ENCODE peak calls at places on chromosomes 11 and 22, in four cellular contexts. C, E, P and H are unnamed samples.

GRCh38 chr22:19663821-19664325 is 50.4 kb upstream of the SEPTIN5 start:
- DNase-seq in C (no peak), E (no peak), P (no peak), H (peak; percentile 43)

GRCh38 chr11:104799251-104799650 is 99.0 kb downstream of the CASP12 start:
- DNase-seq in E (no peak), C (no peak), P (no peak), H (no peak)

GRCh38 chr11:60265373-60266214 is 14.9 kb upstream of the MS4A4A start:
- DNase-seq in P (no peak), C (no peak), E (no peak), H (peak; percentile 32)

GRCh38 chr11:117933930-117934329 is 4.7 kb upstream of the TMPRSS13 start:
- DNase-seq in E (no peak), P (peak; percentile 23), C (no peak), H (no peak)

GRCh38 chr22:48240935-48241230 is 1478.4 kb downstream of the TBC1D22A start:
- DNase-seq in E (no peak), P (peak; percentile 30), C (no peak), H (no peak)

GRCh38 chr11:131977231-131977630 is 606.8 kb downstream of the NTM start:
- DNase-seq in E (no peak), C (no peak), P (no peak), H (no peak)

GRCh38 chr11:27459191-27459590 is 13.4 kb downstream of the LGR4 start:
- DNase-seq in C (no peak), P (no peak), E (no peak), H (peak; percentile 28)

GRCh38 chr22:26172389-26172990 is 3.2 kb downstream of the SEZ6L start:
- DNase-seq in E (no peak), P (no peak), C (peak; percentile 53), H (peak; percentile 71)

GRCh38 chr11:131644204-131644603 is 273.8 kb downstream of the NTM start:
- DNase-seq in C (no peak), P (no peak), E (no peak), H (no peak)

GRCh38 chr11:2668876-2669275 is 30.9 kb downstream of the KCNQ1OT1 start:
- DNase-seq in C (no peak), P (peak; percentile 25), E (no peak), H (no peak)

GRCh38 chr11:123561046-123561781 is 93.2 kb downstream of the SCN3B start:
- DNase-seq in P (no peak), C (no peak), E (no peak), H (peak; percentile 54)

GRCh38 chr11:13923716-13924650 is 38.5 kb upstream of the SPON1 start:
- DNase-seq in C (no peak), E (no peak), P (no peak), H (no peak)

GRCh38 chr11:19225599-19225998 is 15.1 kb downstream of the E2F8 start:
- DNase-seq in P (no peak), E (no peak), C (no peak), H (no peak)

GRCh38 chr11:120612363-120613263 is 101.1 kb downstream of the GRIK4 start:
- DNase-seq in C (no peak), E (no peak), P (no peak), H (no peak)

DNA sequence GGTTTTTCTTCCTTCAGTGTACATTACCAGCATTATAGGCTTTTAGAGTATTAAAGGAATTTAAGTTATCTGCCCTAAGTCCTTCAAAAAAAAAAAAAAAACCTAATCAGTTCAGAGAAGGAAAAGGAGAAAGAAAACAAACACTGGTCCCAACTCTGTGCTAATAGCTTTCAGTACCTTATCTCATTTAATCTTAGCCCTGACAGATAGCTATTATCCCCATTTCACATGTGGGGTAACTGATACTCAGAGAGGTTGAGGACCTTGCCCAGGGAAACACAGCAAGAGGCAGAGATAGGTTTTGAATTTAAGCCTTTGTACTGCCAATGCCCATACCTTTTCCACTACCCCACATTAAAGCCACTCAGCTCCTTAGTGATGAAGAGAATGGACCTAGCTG is 43.4 kb downstream of the FAT3 start:
- DNase-seq in C (no peak), E (no peak), P (no peak), H (no peak)
- TF ChIP-seq CTCF in C (no peak), E (no peak), P (no peak), H (no peak)

DNA sequence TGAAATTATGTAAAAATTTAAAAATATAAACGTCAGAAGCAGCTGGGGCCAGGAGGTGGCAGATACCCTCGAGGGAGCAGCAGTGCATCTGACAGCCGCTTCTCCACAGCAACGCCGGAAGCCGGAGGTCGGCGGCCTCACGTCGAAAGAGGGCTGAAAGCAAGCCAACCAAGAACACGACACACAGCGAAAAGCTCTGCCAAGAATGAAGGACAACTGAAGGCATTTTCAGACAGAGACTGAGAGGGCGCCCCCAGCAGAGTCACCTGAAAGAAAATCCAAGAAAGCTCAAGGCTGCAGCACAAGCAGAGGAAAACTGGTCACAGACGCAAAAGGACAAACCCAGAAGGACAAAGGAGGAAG is 34.4 kb upstream of the MOB2 start:
- DNase-seq in E (no peak), C (no peak), P (no peak), H (no peak)
- TF ChIP-seq CTCF in E (no peak), C (no peak), P (no peak), H (no peak)

DNA sequence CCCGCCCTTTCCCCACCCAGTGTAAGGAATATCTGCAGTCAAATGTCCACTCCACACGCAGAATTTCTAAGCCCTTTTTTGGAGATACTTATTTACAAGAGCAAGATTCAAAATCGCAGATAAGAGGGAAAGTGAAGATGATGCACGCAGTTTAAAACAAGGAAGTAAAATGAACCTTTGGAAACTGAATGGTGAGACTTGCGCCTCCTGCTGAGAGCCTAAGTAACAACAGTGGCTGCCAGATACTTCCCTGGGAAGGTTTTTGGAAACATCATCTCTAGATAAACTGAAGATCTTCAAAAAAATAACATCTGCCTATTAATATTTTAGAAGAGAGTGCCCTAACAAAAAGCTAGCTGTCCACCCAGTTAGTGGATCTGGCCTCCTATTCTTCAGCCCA is 963.1 kb upstream of the FAT3 start:
- DNase-seq in P (no peak), C (no peak), E (no peak), H (no peak)
- TF ChIP-seq CTCF in P (no peak), C (no peak), E (no peak), H (peak; percentile 30)

GRCh38 chr11:17473071-17473744 is 3.4 kb downstream of the ABCC8 start:
- DNase-seq in C (no peak), E (no peak), P (no peak), H (peak; percentile 58)
- TF ChIP-seq CTCF in C (no peak), E (no peak), P (no peak), H (peak; percentile 50)

DNA sequence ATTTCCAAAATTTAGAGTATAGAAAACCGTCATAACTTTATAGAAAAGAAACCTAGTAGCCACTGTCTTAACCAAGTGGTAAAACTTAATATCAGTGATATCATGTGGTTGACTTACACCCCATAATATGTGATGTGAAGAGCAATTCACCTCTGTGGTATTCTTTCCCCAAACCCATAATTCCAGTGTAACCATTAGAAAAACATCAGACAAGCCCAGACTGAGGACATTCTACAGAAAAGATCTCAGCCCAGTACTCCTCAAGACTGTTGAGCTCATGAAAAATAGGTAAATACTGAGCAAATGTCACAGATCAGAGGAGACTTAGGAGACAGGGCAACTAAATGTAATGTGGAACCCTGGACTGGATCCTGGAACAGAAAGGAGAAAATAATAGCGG is 134.6 kb downstream of the PGR start:
- DNase-seq in C (no peak), P (no peak), E (no peak), H (no peak)
- TF ChIP-seq CTCF in C (no peak), P (no peak), E (no peak), H (no peak)

GRCh38 chr11:127471662-127472061 is 471.1 kb upstream of the KIRREL3 start:
- DNase-seq in C (no peak), P (no peak), E (no peak), H (no peak)
- TF ChIP-seq CTCF in C (no peak), P (no peak), E (no peak), H (peak; percentile 9)

GRCh38 chr22:40856513-40857308 is at the start of the genes ST13 and XPNPEP3:
- DNase-seq in P (peak; percentile 99), C (peak; percentile 98), E (peak; percentile 95), H (peak; percentile 96)
- TF ChIP-seq CTCF in P (no peak), C (peak; percentile 10), E (no peak), H (peak; percentile 19)